ENCODE peak calls at places on chromosomes 6 and 20, in seven cellular contexts. One of them, this sample, is unnamed.

GRCh38 chr6:73644941-73645591 is 8.7 kb downstream of the SLC17A5 start:
- DNase-seq in mammary epithelial cell: no peak
- DNase-seq in stromal cell of bone marrow: no peak
- DNase-seq in uterus: no peak
- DNase-seq in T1000: no peak
- DNase-seq in ACHN: no peak
- DNase-seq in WTC11: no peak
- DNase-seq in this sample: no peak

GRCh38 chr6:168057836-168058235 is 21.2 kb downstream of the FRMD1 start:
- DNase-seq in mammary epithelial cell: peak
- DNase-seq in stromal cell of bone marrow: no peak
- DNase-seq in uterus: no peak
- DNase-seq in T1000: no peak
- DNase-seq in ACHN: no peak
- DNase-seq in WTC11: no peak
- DNase-seq in this sample: no peak

GRCh38 chr6:57305754-57306153 is 11.7 kb upstream of the PRIM2 start:
- DNase-seq in mammary epithelial cell: no peak
- DNase-seq in stromal cell of bone marrow: peak
- DNase-seq in uterus: no peak
- DNase-seq in T1000: no peak
- DNase-seq in ACHN: no peak
- DNase-seq in WTC11: no peak
- DNase-seq in this sample: no peak

GRCh38 chr6:14467591-14467990 is 350.0 kb downstream of the CD83 start:
- DNase-seq in mammary epithelial cell: no peak
- DNase-seq in stromal cell of bone marrow: peak
- DNase-seq in uterus: no peak
- DNase-seq in T1000: no peak
- DNase-seq in ACHN: no peak
- DNase-seq in WTC11: no peak
- DNase-seq in this sample: no peak

GRCh38 chr6:128327890-128328289 is 192.5 kb downstream of the PTPRK start:
- DNase-seq in mammary epithelial cell: no peak
- DNase-seq in stromal cell of bone marrow: no peak
- DNase-seq in uterus: no peak
- DNase-seq in T1000: no peak
- DNase-seq in ACHN: peak
- DNase-seq in WTC11: peak
- DNase-seq in this sample: no peak

GRCh38 chr6:135451617-135452190 is 45.8 kb downstream of the AHI1 start:
- DNase-seq in mammary epithelial cell: peak
- DNase-seq in stromal cell of bone marrow: no peak
- DNase-seq in uterus: no peak
- DNase-seq in T1000: no peak
- DNase-seq in ACHN: peak
- DNase-seq in WTC11: no peak
- DNase-seq in this sample: peak

GRCh38 chr6:41182069-41183034 is 18.6 kb downstream of the TREML2 start:
- DNase-seq in mammary epithelial cell: peak
- DNase-seq in stromal cell of bone marrow: peak
- DNase-seq in uterus: no peak
- DNase-seq in T1000: no peak
- DNase-seq in ACHN: peak
- DNase-seq in WTC11: peak
- DNase-seq in this sample: peak

GRCh38 chr6:75116946-75117345 is 88.9 kb downstream of the COL12A1 start:
- DNase-seq in mammary epithelial cell: no peak
- DNase-seq in stromal cell of bone marrow: no peak
- DNase-seq in uterus: no peak
- DNase-seq in T1000: no peak
- DNase-seq in ACHN: no peak
- DNase-seq in WTC11: no peak
- DNase-seq in this sample: peak

GRCh38 chr6:130158548-130158947 is 64.2 kb downstream of the SAMD3 start:
- DNase-seq in mammary epithelial cell: no peak
- DNase-seq in stromal cell of bone marrow: no peak
- DNase-seq in uterus: no peak
- DNase-seq in T1000: no peak
- DNase-seq in ACHN: no peak
- DNase-seq in WTC11: no peak
- DNase-seq in this sample: no peak

GRCh38 chr20:17875106-17875980 is 93.3 kb downstream of the SNX5 start:
- DNase-seq in mammary epithelial cell: no peak
- DNase-seq in stromal cell of bone marrow: peak
- DNase-seq in uterus: peak
- DNase-seq in T1000: no peak
- DNase-seq in ACHN: no peak
- DNase-seq in WTC11: no peak
- DNase-seq in this sample: peak

GRCh38 chr6:135115411-135116293 is 61.0 kb upstream of the HBS1L start:
- DNase-seq in mammary epithelial cell: no peak
- DNase-seq in stromal cell of bone marrow: no peak
- DNase-seq in uterus: no peak
- DNase-seq in T1000: no peak
- DNase-seq in ACHN: no peak
- DNase-seq in WTC11: no peak
- DNase-seq in this sample: no peak

GRCh38 chr6:29745386-29745785 is 22.2 kb downstream of the HLA-F start:
- DNase-seq in mammary epithelial cell: no peak
- DNase-seq in stromal cell of bone marrow: no peak
- DNase-seq in uterus: no peak
- DNase-seq in T1000: no peak
- DNase-seq in ACHN: no peak
- DNase-seq in WTC11: no peak
- DNase-seq in this sample: no peak

GRCh38 chr6:35014341-35014740 is 125.3 kb downstream of the ANKS1A start:
- DNase-seq in mammary epithelial cell: no peak
- DNase-seq in stromal cell of bone marrow: no peak
- DNase-seq in uterus: no peak
- DNase-seq in T1000: no peak
- DNase-seq in ACHN: no peak
- DNase-seq in WTC11: no peak
- DNase-seq in this sample: no peak

GRCh38 chr6:157721431-157722229 is 101.4 kb upstream of the SNX9 start:
- DNase-seq in mammary epithelial cell: no peak
- DNase-seq in stromal cell of bone marrow: no peak
- DNase-seq in uterus: no peak
- DNase-seq in T1000: no peak
- DNase-seq in ACHN: no peak
- DNase-seq in WTC11: no peak
- DNase-seq in this sample: no peak

GRCh38 chr6:119541132-119541905 is 191.8 kb upstream of the MAN1A1 start:
- DNase-seq in mammary epithelial cell: peak
- DNase-seq in stromal cell of bone marrow: peak
- DNase-seq in uterus: peak
- DNase-seq in T1000: peak
- DNase-seq in ACHN: peak
- DNase-seq in WTC11: no peak
- DNase-seq in this sample: peak

GRCh38 chr6:133326584-133326983 is 85.4 kb downstream of the EYA4 start:
- DNase-seq in mammary epithelial cell: no peak
- DNase-seq in stromal cell of bone marrow: no peak
- DNase-seq in uterus: no peak
- DNase-seq in T1000: no peak
- DNase-seq in ACHN: no peak
- DNase-seq in WTC11: no peak
- DNase-seq in this sample: no peak

GRCh38 chr6:130394238-130394637 is 28.4 kb downstream of the TMEM200A start:
- DNase-seq in mammary epithelial cell: no peak
- DNase-seq in stromal cell of bone marrow: no peak
- DNase-seq in uterus: no peak
- DNase-seq in T1000: no peak
- DNase-seq in ACHN: no peak
- DNase-seq in WTC11: no peak
- DNase-seq in this sample: no peak

GRCh38 chr6:52975580-52975979 is 19.5 kb downstream of the GSTA4 start:
- DNase-seq in mammary epithelial cell: no peak
- DNase-seq in stromal cell of bone marrow: no peak
- DNase-seq in uterus: no peak
- DNase-seq in T1000: no peak
- DNase-seq in ACHN: no peak
- DNase-seq in WTC11: no peak
- DNase-seq in this sample: peak

GRCh38 chr6:56349196-56349595 is 101.8 kb upstream of the COL21A1 start:
- DNase-seq in mammary epithelial cell: no peak
- DNase-seq in stromal cell of bone marrow: peak
- DNase-seq in uterus: no peak
- DNase-seq in T1000: no peak
- DNase-seq in ACHN: no peak
- DNase-seq in WTC11: no peak
- DNase-seq in this sample: peak

GRCh38 chr6:32967151-32968091 is 973 bp upstream of the BRD2 start:
- DNase-seq in mammary epithelial cell: peak
- DNase-seq in stromal cell of bone marrow: peak
- DNase-seq in uterus: no peak
- DNase-seq in T1000: no peak
- DNase-seq in ACHN: peak
- DNase-seq in WTC11: peak
- DNase-seq in this sample: peak